ENCODE peak calls at places on chromosomes 13 and 19, in eight cellular contexts. O is PC-9; I is brain pericyte; T is NCI-H526; M is psoas muscle; F is right cardiac atrium; J is stimulated activated CD4-positive, alpha-beta T cell treated with anti-CD3 and anti-CD28 coated beads, Interleukin-12 subunit alpha, Interleukin-12 subunit beta, amount 100 ng/mL, for 4 hours; V is NAMALWA. L is an unnamed sample.

GRCh38 chr13:71808708-71809107 is 58.3 kb downstream of the DACH1 start:
- DNase-seq in O (no peak), I (no peak), T (no peak), M (no peak), F (no peak), J (no peak), V (no peak), L (no peak)

GRCh38 chr13:91946498-91947070 is 548.2 kb downstream of the GPC5 start:
- DNase-seq in O (no peak), I (no peak), T (peak), M (no peak), F (no peak), J (no peak), V (peak), L (peak)

GRCh38 chr19:46755077-46755852 is 9.0 kb upstream of the STRN4 start:
- DNase-seq in O (no peak), I (no peak), T (no peak), M (no peak), F (peak), J (no peak), V (no peak), L (no peak)

GRCh38 chr19:13796301-13797057 is 1.2 kb downstream of the ZSWIM4 start:
- DNase-seq in O (peak), I (no peak), T (no peak), M (peak), F (peak), J (no peak), V (no peak), L (peak)

GRCh38 chr19:3577741-3578344 is 5.1 kb downstream of the HMG20B start:
- DNase-seq in O (no peak), I (no peak), T (no peak), M (peak), F (peak), J (no peak), V (no peak), L (no peak)

GRCh38 chr13:99275093-99275469 is 16.9 kb upstream of the GPR18 start:
- DNase-seq in O (no peak), I (no peak), T (no peak), M (no peak), F (no peak), J (no peak), V (no peak), L (no peak)

GRCh38 chr13:34257980-34258379 is 440.0 kb downstream of the RFC3 start:
- DNase-seq in O (no peak), I (no peak), T (no peak), M (no peak), F (no peak), J (no peak), V (peak), L (peak)

GRCh38 chr19:54451331-54451871 is 2.4 kb downstream of the LENG8 start:
- DNase-seq in O (no peak), I (no peak), T (no peak), M (peak), F (peak), J (no peak), V (no peak), L (peak)

GRCh38 chr19:45798995-45799517 is 6.4 kb upstream of the DMWD start:
- DNase-seq in O (peak), I (no peak), T (no peak), M (peak), F (peak), J (peak), V (peak), L (peak)

GRCh38 chr13:73338389-73338788 is 279.6 kb downstream of the KLF5 start:
- DNase-seq in O (no peak), I (no peak), T (no peak), M (no peak), F (no peak), J (no peak), V (no peak), L (no peak)

GRCh38 chr13:113532156-113532806 is 41.8 kb upstream of the DCUN1D2 start:
- DNase-seq in O (peak), I (no peak), T (no peak), M (no peak), F (no peak), J (no peak), V (no peak), L (no peak)

GRCh38 chr19:38718747-38719543 is 25.3 kb downstream of the CAPN12 start:
- DNase-seq in O (peak), I (no peak), T (no peak), M (peak), F (peak), J (no peak), V (no peak), L (no peak)

GRCh38 chr13:65725001-65725400 is 1505.1 kb downstream of the PCDH9 start:
- DNase-seq in O (no peak), I (peak), T (no peak), M (no peak), F (no peak), J (no peak), V (no peak), L (peak)

L was measured in OCI-M1.